ENCODE peak calls at places on chromosomes 6 and 20, in nine cellular contexts. A is PC-3, G is NB4, O is kidney epithelial cell, Y is HepG2, J is tibial nerve, R is fibroblast of lung, D is GM18507, X is DMS79. P is an unnamed sample.

GRCh38 chr6:149499066-149499465 is 14.3 kb upstream of the ZC3H12D start:
- DNase-seq in A (peak; percentile 92), G (no peak), O (peak; percentile 5), Y (peak; percentile 41), J (no peak), R (peak; percentile 98), D (no peak), X (no peak), P (no peak)

GRCh38 chr20:16394784-16395183 is 178.5 kb downstream of the KIF16B start:
- DNase-seq in A (no peak), G (no peak), O (no peak), Y (no peak), J (no peak), R (no peak), D (no peak), X (no peak), P (no peak)

GRCh38 chr20:48802216-48802615 is 25.6 kb downstream of the PREX1 start:
- DNase-seq in A (no peak), G (no peak), O (no peak), Y (no peak), J (no peak), R (no peak), D (no peak), X (no peak), P (no peak)

GRCh38 chr6:30725713-30726505 is 5.8 kb downstream of the TUBB start:
- DNase-seq in A (peak; percentile 61), G (peak; percentile 54), O (no peak), Y (no peak), J (no peak), R (peak; percentile 46), D (no peak), X (no peak), P (no peak)

GRCh38 chr6:144467921-144468320 is 182.8 kb downstream of the UTRN start:
- DNase-seq in A (no peak), G (no peak), O (no peak), Y (no peak), J (no peak), R (no peak), D (no peak), X (no peak), P (no peak)

GRCh38 chr6:52389626-52390360 is 27.8 kb downstream of the PAQR8 start:
- DNase-seq in A (peak; percentile 91), G (peak; percentile 40), O (peak; percentile 54), Y (peak; percentile 94), J (no peak), R (peak; percentile 15), D (peak; percentile 52), X (peak; percentile 67), P (peak; percentile 27)

GRCh38 chr20:17558154-17558940 is 11.5 kb upstream of the DSTN start:
- DNase-seq in A (peak; percentile 95), G (peak; percentile 73), O (no peak), Y (peak; percentile 83), J (no peak), R (peak; percentile 94), D (no peak), X (peak; percentile 62), P (no peak)

GRCh38 chr20:44700306-44700705 is 14.9 kb upstream of the CCN5 start:
- DNase-seq in A (no peak), G (no peak), O (no peak), Y (no peak), J (no peak), R (no peak), D (no peak), X (no peak), P (no peak)

GRCh38 chr6:7236312-7237209 is 76.4 kb downstream of the SSR1 start:
- DNase-seq in A (peak; percentile 87), G (no peak), O (no peak), Y (no peak), J (no peak), R (no peak), D (no peak), X (no peak), P (no peak)

GRCh38 chr6:41209547-41209951 is 8.6 kb upstream of the TREML2 start:
- DNase-seq in A (no peak), G (no peak), O (no peak), Y (no peak), J (no peak), R (no peak), D (no peak), X (no peak), P (no peak)

GRCh38 chr6:43247115-43247999 is 4.1 kb downstream of the TTBK1 start:
- DNase-seq in A (peak; percentile 67), G (no peak), O (no peak), Y (peak; percentile 58), J (peak; percentile 41), R (peak; percentile 32), D (peak; percentile 97), X (peak; percentile 83), P (peak; percentile 97)

P was measured in HuH-7.5.